ENCODE peak calls at places on chromosomes 12 and 14, in five cellular contexts. U is stomach, Q is HCT116, T is A549, J is tibial nerve. K is an unnamed sample.
A peak's percentile ranks its signal among the peaks of the same experiment; 100 is the strongest.

GRCh38 chr14:65286443-65286842 is 126.1 kb upstream of the FUT8 start:
- DNase-seq in T (peak; percentile 32), J (no peak), U (peak; percentile 24), Q (peak; percentile 19), K (no peak)

GRCh38 chr12:14892726-14893442 is 7.2 kb upstream of the MGP start:
- DNase-seq in J (peak; percentile 68), U (no peak), Q (no peak), T (no peak), K (peak; percentile 56)

GRCh38 chr12:10205251-10205807 is 7.3 kb upstream of the GABARAPL1 start:
- DNase-seq in T (no peak), U (no peak), Q (no peak), J (no peak), K (no peak)

GRCh38 chr14:102187044-102187443 is 47.3 kb downstream of the WDR20 start:
- DNase-seq in J (no peak), U (no peak), Q (peak; percentile 41), T (peak; percentile 25), K (no peak)

GRCh38 chr14:103127356-103127755 is 4.1 kb downstream of the TNFAIP2 start:
- DNase-seq in Q (no peak), U (no peak), T (no peak), J (no peak), K (no peak)

GRCh38 chr12:69097619-69098368 is 141.6 kb upstream of the CPSF6 start:
- DNase-seq in U (no peak), Q (no peak), T (no peak), J (no peak), K (no peak)

GRCh38 chr12:76784600-76785051 is 20.7 kb downstream of the ZDHHC17 start:
- DNase-seq in U (no peak), Q (no peak), T (no peak), J (no peak), K (no peak)

GRCh38 chr14:68846466-68846865 is 53.6 kb upstream of the ZFP36L1 start:
- DNase-seq in Q (no peak), T (no peak), U (no peak), J (no peak), K (no peak)

GRCh38 chr12:65022960-65023359 is 98.1 kb downstream of the WIF1 start:
- DNase-seq in T (no peak), Q (no peak), J (no peak), U (no peak), K (peak; percentile 66)

GRCh38 chr12:54384591-54385041 is at the start of gene ZNF385A:
- DNase-seq in T (no peak), Q (no peak), U (no peak), J (no peak), K (no peak)

GRCh38 chr12:4881665-4882064 is 28.0 kb upstream of the KCNA1 start:
- DNase-seq in Q (no peak), J (no peak), T (no peak), U (no peak), K (no peak)

GRCh38 chr12:13945641-13946040 is 35.8 kb downstream of the GRIN2B start:
- DNase-seq in Q (no peak), T (no peak), J (no peak), U (no peak), K (no peak)

GRCh38 chr14:85528882-85529585 is 910 bp upstream of the FLRT2 start:
- DNase-seq in T (no peak), U (no peak), J (no peak), Q (no peak), K (no peak)

GRCh38 chr12:96375841-96376249 is 24.4 kb downstream of the CDK17 start:
- DNase-seq in U (no peak), J (no peak), T (no peak), Q (no peak), K (no peak)

GRCh38 chr14:65211341-65211987 is 109.1 kb upstream of the MAX start:
- DNase-seq in Q (no peak), U (no peak), T (no peak), J (no peak), K (no peak)

GRCh38 chr12:123614110-123614509 is 12.2 kb downstream of the DDX55 start:
- DNase-seq in T (no peak), U (no peak), J (no peak), Q (no peak), K (no peak)

GRCh38 chr14:68079941-68080697 is 260.5 kb downstream of the RAD51B start:
- DNase-seq in Q (no peak), U (no peak), T (no peak), J (no peak), K (no peak)

GRCh38 chr14:61710853-61711817 is 15.8 kb downstream of the HIF1A start:
- DNase-seq in U (no peak), T (no peak), Q (no peak), J (no peak), K (no peak)

GRCh38 chr12:16323010-16323409 is 24.4 kb upstream of the MGST1 start:
- DNase-seq in T (no peak), U (no peak), Q (no peak), J (no peak), K (no peak)

GRCh38 chr12:14993537-14994266 is 20.9 kb downstream of the PDE6H start:
- DNase-seq in J (no peak), Q (no peak), T (no peak), U (no peak), K (no peak)

GRCh38 chr14:67232631-67233030 is 8.6 kb upstream of the PALS1 start:
- DNase-seq in U (no peak), T (no peak), J (no peak), Q (no peak), K (no peak)

DNA sequence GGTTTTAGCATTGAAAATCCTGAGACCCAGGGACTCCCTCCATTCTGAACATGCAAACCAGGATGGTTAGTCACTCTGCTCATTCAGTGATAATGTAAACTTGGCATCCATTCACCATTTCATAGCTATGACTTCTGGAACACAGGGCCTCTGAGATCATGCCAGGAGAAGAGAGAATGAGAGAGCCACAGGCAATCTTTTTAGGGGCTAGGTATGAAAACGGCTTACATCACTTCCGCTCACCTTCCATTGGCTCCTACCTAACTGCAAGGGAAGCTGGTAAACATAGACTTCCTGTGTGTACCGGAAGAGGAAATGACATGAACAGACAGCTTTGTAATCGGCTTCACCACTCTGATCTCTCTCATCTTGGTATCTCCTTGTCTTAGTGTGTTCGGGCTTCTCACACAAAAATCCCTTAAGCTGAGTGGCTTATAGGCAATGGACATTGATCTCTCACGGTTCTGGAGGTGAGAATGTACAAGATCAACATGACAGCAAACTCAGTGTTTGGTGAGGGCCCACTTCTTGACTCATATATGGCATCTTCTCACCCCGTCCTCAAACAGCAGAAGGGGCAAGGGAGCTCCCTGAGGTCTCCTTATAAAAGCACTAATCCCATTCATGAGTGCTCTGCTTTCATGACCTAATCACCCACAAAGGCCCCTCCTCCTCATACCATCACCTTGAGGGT is 465.9 kb upstream of the TBX3 start:
- DNase-seq in Q (no peak), J (no peak), T (no peak), U (no peak), K (no peak)
- TF ChIP-seq POLR2A in Q (no peak), J (no peak), T (no peak), U (no peak), K (no peak)

DNA sequence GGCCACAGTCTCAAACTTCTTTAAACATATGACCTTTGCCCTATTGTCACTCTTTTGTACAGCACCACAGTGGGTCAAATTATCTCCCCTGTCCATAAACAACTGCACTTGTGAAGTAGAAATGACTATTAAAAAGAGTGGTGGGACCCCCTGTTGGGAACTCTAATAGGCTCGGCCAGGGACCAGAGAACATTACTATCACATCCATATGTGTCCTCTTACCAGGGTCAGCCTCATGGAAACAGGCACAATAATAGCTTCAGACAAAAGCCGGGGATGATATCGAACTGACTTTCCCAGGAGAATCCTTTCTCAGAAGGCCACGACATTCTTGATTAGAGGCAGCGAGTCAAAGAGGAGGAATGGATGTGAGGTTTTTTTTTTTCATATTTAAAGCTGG is 96.6 kb downstream of the NKX2-1 start:
- DNase-seq in T (no peak), Q (no peak), J (no peak), U (no peak), K (no peak)
- H3K4me1 ChIP-seq in T (no peaks in the 10 kb centered on the region), Q (no peaks in the 10 kb centered on the region), J (no peaks in the 10 kb centered on the region), U (no peaks in the 10 kb centered on the region), K (no peaks in the 10 kb centered on the region)

GRCh38 chr12:570237-570925 is 92.9 kb downstream of the NINJ2 start:
- DNase-seq in T (peak; percentile 98), U (peak; percentile 77), J (peak; percentile 59), Q (peak; percentile 76), K (peak; percentile 87)
- TF ChIP-seq POLR2A in T (peak; percentile 53), U (no peak), J (peak; percentile 30), Q (peak; percentile 64), K (peak; percentile 68)

DNA sequence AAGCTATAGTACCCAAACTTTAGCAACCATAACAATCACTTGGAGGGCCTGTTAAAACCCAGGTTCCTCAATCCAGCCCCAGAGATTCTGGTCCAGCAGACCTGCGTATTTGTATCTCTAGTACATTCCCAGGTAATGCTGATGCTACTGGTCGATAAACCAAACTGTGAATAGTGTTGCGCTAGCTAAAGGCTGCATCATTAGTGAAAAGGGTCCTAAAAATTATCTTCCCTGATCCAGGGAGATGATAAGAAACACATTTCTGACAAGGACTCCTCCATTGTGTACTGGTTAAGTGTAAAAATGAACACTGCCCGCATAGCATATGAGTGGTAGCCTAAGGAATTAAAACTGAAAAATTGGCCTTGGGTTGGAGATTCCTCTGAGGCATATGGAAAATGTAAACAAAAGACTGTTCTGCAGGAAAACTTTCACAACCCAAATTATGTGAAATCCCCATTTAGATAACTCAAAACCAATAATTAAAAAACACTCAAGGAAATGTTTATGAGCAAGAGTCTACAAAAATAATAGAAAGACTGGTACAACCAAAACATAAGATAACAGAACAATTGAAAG is 322.7 kb downstream of the CEP128 start:
- DNase-seq in U (no peak), Q (no peak), J (no peak), T (no peak), K (no peak)
- H3K4me1 ChIP-seq in U (no peaks in the 10 kb centered on the region), Q (peaks cover 6% of the 10 kb centered on the region), J (no peaks in the 10 kb centered on the region), T (peaks cover 8% of the 10 kb centered on the region), K (no peaks in the 10 kb centered on the region)

GRCh38 chr12:55972045-55972843 is 1.6 kb upstream of the RAB5B start:
- DNase-seq in Q (no peak), T (no peak), J (no peak), U (no peak), K (no peak)

GRCh38 chr12:55973598-55974307 is at the start of gene RAB5B:
- DNase-seq in Q (peak; percentile 100), T (peak; percentile 98), U (peak; percentile 99), J (peak; percentile 99), K (peak; percentile 100)

GRCh38 chr12:55970775-55971174 is 3.1 kb upstream of the RAB5B start:
- DNase-seq in J (no peak), U (no peak), T (no peak), Q (no peak), K (no peak)

GRCh38 chr12:55974308-55974724 is 438 bp downstream of the RAB5B start:
- DNase-seq in Q (no peak), T (peak; percentile 60), U (peak; percentile 54), J (no peak), K (peak; percentile 70)

GRCh38 chr12:55972906-55973597 is 826 bp upstream of the RAB5B start:
- DNase-seq in J (peak; percentile 31), U (no peak), Q (no peak), T (no peak), K (peak; percentile 36)
- TF ChIP-seq POLR2A in J (peak; percentile 51), U (no peak), Q (no peak), T (peak; percentile 23), K (peak; percentile 72)

GRCh38 chr12:62841841-62842240 is 93.1 kb downstream of the PPM1H start:
- DNase-seq in T (no peak), Q (no peak), J (peak; percentile 7), U (peak; percentile 35), K (no peak)
- H3K4me1 ChIP-seq in T (no peaks in the 10 kb centered on the region), Q (no peaks in the 10 kb centered on the region), J (no peaks in the 10 kb centered on the region), U (peaks cover 23% of the 10 kb centered on the region), K (no peaks in the 10 kb centered on the region)

K was measured in Peyer's patch.